ENCODE peak calls at places on chromosome 2, in five cellular contexts. K, X, H, G and I are unnamed samples.

GRCh38 chr2:239554761-239555565 is 154.1 kb upstream of the HDAC4 start:
- DNase-seq in G (no peak), X (no peak), H (no peak), K (no peak), I (no peak)

GRCh38 chr2:203799905-203800304 is 67.7 kb upstream of the CTLA4 start:
- DNase-seq in G (no peak), H (no peak), X (no peak), K (no peak), I (no peak)

GRCh38 chr2:119694994-119695521 is 16.1 kb downstream of the TMEM177 start:
- DNase-seq in K (no peak), X (no peak), H (no peak), G (no peak), I (peak; percentile 69)

GRCh38 chr2:230875347-230876315 is 10.9 kb downstream of the ITM2C start:
- DNase-seq in G (no peak), X (no peak), K (no peak), H (no peak), I (no peak)

GRCh38 chr2:181190711-181191110 is 210.3 kb downstream of the UBE2E3 start:
- DNase-seq in X (no peak), H (no peak), G (no peak), K (no peak), I (no peak)

GRCh38 chr2:40367652-40368051 is 84.2 kb downstream of the SLC8A1 start:
- DNase-seq in G (no peak), K (no peak), H (no peak), X (no peak), I (no peak)

GRCh38 chr2:76252704-76253103 is 542.0 kb upstream of the GCFC2 start:
- DNase-seq in X (no peak), K (no peak), G (no peak), H (no peak), I (no peak)

GRCh38 chr2:42495611-42496010 is 1.8 kb upstream of the KCNG3 start:
- DNase-seq in H (no peak), X (no peak), K (no peak), G (no peak), I (no peak)

GRCh38 chr2:220076734-220077133 is 449.3 kb downstream of the SLC4A3 start:
- DNase-seq in K (peak; percentile 7), H (no peak), X (peak; percentile 78), G (no peak), I (peak; percentile 36)

GRCh38 chr2:222298311-222299150 is at the start of gene PAX3:
- DNase-seq in X (no peak), H (no peak), K (no peak), G (peak; percentile 64), I (peak; percentile 91)

GRCh38 chr2:240131296-240131695 is 4.8 kb downstream of the COPS9 start:
- DNase-seq in K (no peak), X (no peak), G (no peak), H (no peak), I (no peak)

GRCh38 chr2:33441235-33441810 is 35.1 kb upstream of the RASGRP3 start:
- DNase-seq in K (peak; percentile 72), H (peak; percentile 9), G (peak; percentile 23), X (peak; percentile 54), I (peak; percentile 47)

GRCh38 chr2:11697103-11697871 is 27.3 kb upstream of the NTSR2 start:
- DNase-seq in G (peak; percentile 80), X (no peak), K (peak; percentile 25), H (no peak), I (no peak)

GRCh38 chr2:5693288-5694015 is 1.3 kb downstream of the SOX11 start:
- DNase-seq in H (no peak), K (no peak), X (no peak), G (no peak), I (no peak)

GRCh38 chr2:127066942-127067341 is 40.0 kb downstream of the BIN1 start:
- DNase-seq in X (peak; percentile 75), K (peak; percentile 36), G (peak; percentile 87), H (no peak), I (no peak)

GRCh38 chr2:154814856-154815255 is 116.4 kb downstream of the KCNJ3 start:
- DNase-seq in K (no peak), G (no peak), H (no peak), X (no peak), I (no peak)

GRCh38 chr2:129738799-129739198 is 240.7 kb upstream of the RAB6C start:
- DNase-seq in G (no peak), X (no peak), H (no peak), K (no peak), I (no peak)

GRCh38 chr2:172672999-172673726 is 62.5 kb upstream of the RAPGEF4 start:
- DNase-seq in H (no peak), K (no peak), X (no peak), G (no peak), I (no peak)